ENCODE peak calls at places on chromosomes 5 and 9, in five cellular contexts. One of them, this sample, is unnamed.

GRCh38 chr5:78699565-78700143 is 51.1 kb upstream of the LHFPL2 start:
- DNase-seq in GM12892: no peak
- DNase-seq in dorsolateral prefrontal cortex: no peak
- DNase-seq in aorta: no peak
- DNase-seq in Calu3: peak; percentile 92
- DNase-seq in this sample: peak; percentile 69

GRCh38 chr5:150164640-150165039 is 1.9 kb upstream of the CDX1 start:
- DNase-seq in GM12892: no peak
- DNase-seq in aorta: no peak
- DNase-seq in dorsolateral prefrontal cortex: no peak
- DNase-seq in Calu3: no peak
- DNase-seq in this sample: no peak

GRCh38 chr5:35294976-35295375 is 64.7 kb upstream of the PRLR start:
- DNase-seq in Calu3: no peak
- DNase-seq in dorsolateral prefrontal cortex: no peak
- DNase-seq in aorta: no peak
- DNase-seq in GM12892: no peak
- DNase-seq in this sample: no peak

GRCh38 chr5:171365351-171365750 is 22.3 kb upstream of the NPM1 start:
- DNase-seq in dorsolateral prefrontal cortex: no peak
- DNase-seq in GM12892: no peak
- DNase-seq in aorta: peak; percentile 8
- DNase-seq in Calu3: no peak
- DNase-seq in this sample: peak; percentile 83

GRCh38 chr9:88106492-88106891 is 31.8 kb downstream of the SPATA31C2 start:
- DNase-seq in Calu3: peak; percentile 31
- DNase-seq in aorta: no peak
- DNase-seq in dorsolateral prefrontal cortex: no peak
- DNase-seq in GM12892: no peak
- DNase-seq in this sample: peak; percentile 5

GRCh38 chr9:93121316-93122241 is 12.5 kb downstream of the NINJ1 start:
- DNase-seq in aorta: peak; percentile 63
- DNase-seq in Calu3: no peak
- DNase-seq in dorsolateral prefrontal cortex: no peak
- DNase-seq in GM12892: no peak
- DNase-seq in this sample: peak; percentile 76

GRCh38 chr9:130461218-130461630 is 16.5 kb downstream of the ASS1 start:
- DNase-seq in Calu3: peak; percentile 67
- DNase-seq in aorta: peak; percentile 91
- DNase-seq in GM12892: peak; percentile 88
- DNase-seq in dorsolateral prefrontal cortex: no peak
- DNase-seq in this sample: peak; percentile 95

GRCh38 chr5:169745441-169746146 is 108.5 kb downstream of the DOCK2 start:
- DNase-seq in Calu3: no peak
- DNase-seq in aorta: no peak
- DNase-seq in GM12892: no peak
- DNase-seq in dorsolateral prefrontal cortex: no peak
- DNase-seq in this sample: peak; percentile 71

GRCh38 chr5:126438871-126439270 is 15.7 kb downstream of the GRAMD2B start:
- DNase-seq in dorsolateral prefrontal cortex: no peak
- DNase-seq in aorta: no peak
- DNase-seq in Calu3: no peak
- DNase-seq in GM12892: no peak
- DNase-seq in this sample: no peak

GRCh38 chr5:94793113-94793815 is 174.8 kb downstream of the SLF1 start:
- DNase-seq in aorta: no peak
- DNase-seq in dorsolateral prefrontal cortex: no peak
- DNase-seq in GM12892: peak; percentile 21
- DNase-seq in Calu3: no peak
- DNase-seq in this sample: peak; percentile 88

GRCh38 chr5:93807860-93808259 is 66.5 kb upstream of the POU5F2 start:
- DNase-seq in Calu3: no peak
- DNase-seq in GM12892: no peak
- DNase-seq in dorsolateral prefrontal cortex: no peak
- DNase-seq in aorta: no peak
- DNase-seq in this sample: no peak

GRCh38 chr9:61671276-61671973 is 481.6 kb downstream of the SPATA31A7 start:
- DNase-seq in aorta: peak; percentile 73
- DNase-seq in Calu3: no peak
- DNase-seq in dorsolateral prefrontal cortex: no peak
- DNase-seq in GM12892: no peak
- DNase-seq in this sample: no peak

GRCh38 chr5:41625571-41625970 is 115.2 kb upstream of the PLCXD3 start:
- DNase-seq in GM12892: no peak
- DNase-seq in Calu3: no peak
- DNase-seq in dorsolateral prefrontal cortex: no peak
- DNase-seq in aorta: no peak
- DNase-seq in this sample: no peak

GRCh38 chr5:77282337-77283027 is 72.0 kb downstream of the PDE8B start:
- DNase-seq in GM12892: no peak
- DNase-seq in Calu3: no peak
- DNase-seq in dorsolateral prefrontal cortex: no peak
- DNase-seq in aorta: no peak
- DNase-seq in this sample: peak; percentile 77

GRCh38 chr9:35829084-35829763 is at the start of gene TMEM8B:
- DNase-seq in GM12892: peak; percentile 97
- DNase-seq in dorsolateral prefrontal cortex: peak; percentile 97
- DNase-seq in Calu3: peak; percentile 88
- DNase-seq in aorta: peak; percentile 98
- DNase-seq in this sample: peak; percentile 99

GRCh38 chr5:14218897-14219573 is 75.9 kb downstream of the TRIO start:
- DNase-seq in dorsolateral prefrontal cortex: no peak
- DNase-seq in GM12892: no peak
- DNase-seq in aorta: no peak
- DNase-seq in Calu3: no peak
- DNase-seq in this sample: peak; percentile 38

GRCh38 chr5:78985407-78986223 is 505 bp upstream of the ARSB start:
- DNase-seq in aorta: peak; percentile 74
- DNase-seq in dorsolateral prefrontal cortex: no peak
- DNase-seq in GM12892: peak; percentile 40
- DNase-seq in Calu3: peak; percentile 61
- DNase-seq in this sample: peak; percentile 90

This sample was measured in osteoblast.